ENCODE peak calls at places on chromosomes 3 and 15, in eight cellular contexts. V, O, N, I, L, S, F and R are unnamed samples.

GRCh38 chr15:31278056-31278445 is 48.6 kb upstream of the KLF13 start:
- DNase-seq in V (no peak), O (no peak), N (no peak), I (no peak), L (no peak), S (peak), F (no peak), R (peak)

GRCh38 chr3:191369081-191370010 is 39.0 kb upstream of the UTS2B start:
- DNase-seq in V (no peak), O (no peak), N (no peak), I (no peak), L (no peak), S (no peak), F (no peak), R (no peak)

GRCh38 chr15:66765478-66766281 is 63.6 kb downstream of the SMAD6 start:
- DNase-seq in V (no peak), O (no peak), N (peak), I (no peak), L (no peak), S (peak), F (peak), R (no peak)

GRCh38 chr15:57969355-57969754 is 96.2 kb downstream of the ALDH1A2 start:
- DNase-seq in V (no peak), O (no peak), N (no peak), I (no peak), L (peak), S (no peak), F (no peak), R (no peak)

GRCh38 chr3:37974121-37974927 is 16.3 kb upstream of the VILL start:
- DNase-seq in V (peak), O (peak), N (peak), I (no peak), L (peak), S (peak), F (no peak), R (peak)

GRCh38 chr3:174581551-174581950 is 277.6 kb upstream of the NAALADL2 start:
- DNase-seq in V (no peak), O (no peak), N (no peak), I (no peak), L (no peak), S (no peak), F (no peak), R (no peak)

GRCh38 chr15:47820047-47820779 is 102.9 kb downstream of the SEMA6D start:
- DNase-seq in V (no peak), O (no peak), N (no peak), I (no peak), L (no peak), S (no peak), F (no peak), R (no peak)

GRCh38 chr3:57006048-57006709 is 54.3 kb upstream of the SPATA12 start:
- DNase-seq in V (no peak), O (no peak), N (no peak), I (no peak), L (no peak), S (no peak), F (no peak), R (no peak)

GRCh38 chr3:33385423-33385822 is 54.8 kb downstream of the UBP1 start:
- DNase-seq in V (peak), O (no peak), N (no peak), I (no peak), L (no peak), S (no peak), F (no peak), R (no peak)

GRCh38 chr3:30604566-30604965 is 1.8 kb upstream of the TGFBR2 start:
- DNase-seq in V (no peak), O (no peak), N (no peak), I (no peak), L (no peak), S (no peak), F (no peak), R (no peak)

GRCh38 chr3:190855151-190855550 is 7.3 kb downstream of the GMNC start:
- DNase-seq in V (no peak), O (no peak), N (no peak), I (no peak), L (no peak), S (no peak), F (no peak), R (no peak)

GRCh38 chr3:4994144-4994730 is 15.0 kb downstream of the BHLHE40 start:
- DNase-seq in V (no peak), O (no peak), N (no peak), I (no peak), L (no peak), S (no peak), F (no peak), R (no peak)

GRCh38 chr3:190560284-190560895 is 46.5 kb downstream of the IL1RAP start:
- DNase-seq in V (no peak), O (no peak), N (no peak), I (no peak), L (peak), S (no peak), F (no peak), R (no peak)

GRCh38 chr3:106088270-106088669 is 219.5 kb upstream of the CBLB start:
- DNase-seq in V (no peak), O (no peak), N (no peak), I (no peak), L (no peak), S (no peak), F (no peak), R (no peak)

GRCh38 chr3:23430781-23431423 is 227.8 kb downstream of the UBE2E2 start:
- DNase-seq in V (no peak), O (no peak), N (no peak), I (no peak), L (no peak), S (no peak), F (no peak), R (no peak)

GRCh38 chr15:58981808-58982475 is 5.5 kb upstream of the RNF111 start:
- DNase-seq in V (no peak), O (no peak), N (no peak), I (no peak), L (no peak), S (no peak), F (no peak), R (no peak)

GRCh38 chr3:177772908-177773557 is 575.8 kb upstream of the TBL1XR1 start:
- DNase-seq in V (no peak), O (no peak), N (no peak), I (no peak), L (no peak), S (no peak), F (no peak), R (no peak)

GRCh38 chr3:148466143-148466542 is 231.6 kb upstream of the AGTR1 start:
- DNase-seq in V (no peak), O (no peak), N (no peak), I (no peak), L (no peak), S (no peak), F (peak), R (no peak)

GRCh38 chr3:11385908-11386307 is 113.7 kb downstream of the ATG7 start:
- DNase-seq in V (no peak), O (no peak), N (no peak), I (no peak), L (no peak), S (no peak), F (peak), R (no peak)

GRCh38 chr3:31043184-31043819 is 148.8 kb upstream of the GADL1 start:
- DNase-seq in V (no peak), O (no peak), N (no peak), I (no peak), L (no peak), S (no peak), F (no peak), R (no peak)

GRCh38 chr3:129429080-129429451 is 630 bp upstream of the EFCAB12 start:
- DNase-seq in V (no peak), O (no peak), N (no peak), I (no peak), L (no peak), S (no peak), F (no peak), R (no peak)

GRCh38 chr3:173501941-173502489 is 104.5 kb downstream of the NLGN1 start:
- DNase-seq in V (no peak), O (no peak), N (no peak), I (no peak), L (no peak), S (no peak), F (no peak), R (no peak)

GRCh38 chr15:47991376-47991775 is 129.4 kb upstream of the SLC24A5 start:
- DNase-seq in V (no peak), O (no peak), N (no peak), I (no peak), L (no peak), S (no peak), F (no peak), R (no peak)

GRCh38 chr15:44620081-44620480 is 43.4 kb downstream of the SPG11 start:
- DNase-seq in V (no peak), O (no peak), N (no peak), I (no peak), L (no peak), S (no peak), F (no peak), R (no peak)
- TF ChIP-seq CTCF in V (no peak), O (no peak), N (no peak), I (no peak), L (no peak), S (no peak), F (no peak), R (no peak)

GRCh38 chr15:100926258-100926657 is 7.1 kb downstream of the LRRK1 start:
- DNase-seq in V (no peak), O (no peak), N (peak), I (no peak), L (no peak), S (no peak), F (no peak), R (no peak)
- TF ChIP-seq CTCF in V (no peak), O (no peak), N (no peak), I (no peak), L (peak), S (no peak), F (peak), R (no peak)

GRCh38 chr3:45333549-45333948 is 54.8 kb upstream of the LARS2 start:
- DNase-seq in V (no peak), O (no peak), N (no peak), I (no peak), L (no peak), S (no peak), F (no peak), R (no peak)

GRCh38 chr3:45332493-45332892 is 55.9 kb upstream of the LARS2 start:
- DNase-seq in V (no peak), O (no peak), N (no peak), I (no peak), L (no peak), S (no peak), F (no peak), R (no peak)

GRCh38 chr3:45332901-45333407 is 55.4 kb upstream of the LARS2 start:
- DNase-seq in V (no peak), O (no peak), N (no peak), I (no peak), L (no peak), S (no peak), F (no peak), R (no peak)

GRCh38 chr3:45329779-45330305 is 58.5 kb upstream of the LARS2 start:
- DNase-seq in V (no peak), O (no peak), N (no peak), I (no peak), L (no peak), S (no peak), F (no peak), R (no peak)

DNA sequence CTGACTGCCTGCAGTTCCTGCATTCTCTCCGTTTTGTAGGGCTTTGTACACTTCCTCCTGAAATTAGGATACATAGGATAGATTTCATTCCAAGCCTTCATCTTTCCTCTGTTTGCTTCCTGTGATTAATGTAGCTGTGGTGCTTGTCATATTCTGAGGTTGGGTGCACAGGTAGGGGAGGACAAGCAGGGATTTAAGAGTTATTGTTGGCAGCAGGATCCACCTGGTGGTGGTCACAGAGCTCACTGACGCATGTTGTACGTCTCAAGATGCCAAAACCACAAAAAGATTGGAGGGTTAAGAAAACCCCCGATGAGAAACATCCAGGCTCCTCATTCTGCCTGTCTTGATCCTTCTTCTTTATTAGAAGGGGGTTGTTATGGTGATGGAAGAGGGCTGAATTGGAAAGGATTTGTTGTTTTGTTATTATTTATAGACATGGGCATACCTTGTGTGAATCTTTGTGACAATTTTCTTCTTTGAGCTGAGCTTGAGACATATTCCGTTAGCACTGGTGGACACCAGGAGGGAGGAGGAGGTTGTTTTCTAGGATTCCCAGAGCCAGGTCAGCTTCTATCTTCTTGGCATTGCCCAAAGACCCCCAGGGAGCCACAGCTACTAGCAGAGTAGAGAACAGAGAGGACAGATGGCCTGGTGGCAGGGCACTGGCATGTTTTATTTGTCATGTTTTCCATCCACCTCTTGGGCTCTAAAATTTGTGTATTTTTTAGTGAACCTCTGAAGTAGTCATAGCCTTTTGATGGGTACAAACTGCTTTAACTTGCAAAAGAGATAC is 57.7 kb upstream of the LARS2 start:
- DNase-seq in V (no peak), O (no peak), N (no peak), I (no peak), L (no peak), S (no peak), F (no peak), R (no peak)
- TF ChIP-seq CTCF in V (no peak), O (no peak), N (no peak), I (no peak), L (no peak), S (no peak), F (no peak), R (no peak)

GRCh38 chr3:12829404-12829803 is 12.0 kb downstream of the RPL32 start:
- DNase-seq in V (no peak), O (no peak), N (no peak), I (no peak), L (no peak), S (no peak), F (no peak), R (no peak)

GRCh38 chr3:12822725-12823373 is 18.5 kb downstream of the RPL32 start:
- DNase-seq in V (no peak), O (no peak), N (no peak), I (no peak), L (peak), S (no peak), F (no peak), R (no peak)

GRCh38 chr3:12828751-12829150 is 12.6 kb downstream of the RPL32 start:
- DNase-seq in V (no peak), O (no peak), N (no peak), I (no peak), L (no peak), S (no peak), F (no peak), R (no peak)

GRCh38 chr3:12818773-12819172 is 22.3 kb downstream of the CAND2 start:
- DNase-seq in V (no peak), O (no peak), N (no peak), I (no peak), L (no peak), S (no peak), F (no peak), R (no peak)

DNA sequence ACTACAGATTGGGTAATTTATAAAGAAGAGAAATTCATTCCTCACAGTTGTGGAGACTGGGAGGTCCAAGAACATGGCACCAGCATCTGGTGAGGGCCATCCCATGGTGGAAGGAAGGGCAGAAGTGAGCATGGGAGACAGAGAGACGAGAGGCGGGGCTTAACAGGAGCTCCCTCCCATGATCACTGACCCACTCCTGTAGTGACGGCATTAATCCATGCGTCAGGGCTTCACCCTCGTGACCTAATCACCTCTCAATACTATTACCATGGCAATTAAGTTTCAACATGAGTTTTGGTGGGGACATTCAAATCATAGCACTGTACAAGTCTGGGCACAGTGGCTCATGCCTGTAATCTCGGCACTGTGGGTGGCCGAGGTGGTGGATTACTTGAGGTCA is 17.1 kb downstream of the RPL32 start:
- DNase-seq in V (no peak), O (no peak), N (no peak), I (no peak), L (no peak), S (no peak), F (no peak), R (no peak)
- TF ChIP-seq CTCF in V (no peak), O (no peak), N (no peak), I (no peak), L (no peak), S (no peak), F (no peak), R (no peak)

GRCh38 chr3:160950954-160951353 is 154.2 kb downstream of the B3GALNT1 start:
- DNase-seq in V (no peak), O (no peak), N (no peak), I (no peak), L (no peak), S (no peak), F (no peak), R (no peak)

GRCh38 chr3:160953681-160954080 is 151.5 kb downstream of the B3GALNT1 start:
- DNase-seq in V (no peak), O (no peak), N (no peak), I (no peak), L (no peak), S (no peak), F (no peak), R (no peak)

GRCh38 chr3:160951677-160952487 is 153.3 kb downstream of the B3GALNT1 start:
- DNase-seq in V (no peak), O (no peak), N (no peak), I (no peak), L (no peak), S (no peak), F (no peak), R (no peak)

GRCh38 chr3:160956785-160957184 is 148.4 kb downstream of the B3GALNT1 start:
- DNase-seq in V (no peak), O (no peak), N (no peak), I (no peak), L (peak), S (no peak), F (no peak), R (no peak)
- TF ChIP-seq CTCF in V (no peak), O (no peak), N (no peak), I (peak), L (peak), S (no peak), F (peak), R (no peak)

GRCh38 chr15:75452968-75453702 is 1.6 kb upstream of the SIN3A start:
- DNase-seq in V (peak), O (peak), N (peak), I (peak), L (peak), S (peak), F (no peak), R (peak)
- TF ChIP-seq CTCF in V (no peak), O (no peak), N (no peak), I (no peak), L (peak), S (no peak), F (peak), R (no peak)

GRCh38 chr3:39278616-39278935 is 1.3 kb downstream of the CX3CR1 start:
- DNase-seq in V (no peak), O (no peak), N (no peak), I (no peak), L (no peak), S (no peak), F (no peak), R (no peak)

GRCh38 chr3:39277893-39278615 is 1.8 kb downstream of the CX3CR1 start:
- DNase-seq in V (no peak), O (no peak), N (no peak), I (no peak), L (no peak), S (no peak), F (no peak), R (no peak)

GRCh38 chr3:39280569-39280968 is 733 bp upstream of the CX3CR1 start:
- DNase-seq in V (no peak), O (no peak), N (no peak), I (peak), L (no peak), S (no peak), F (no peak), R (no peak)

GRCh38 chr3:39281533-39281932 is 1.7 kb upstream of the CX3CR1 start:
- DNase-seq in V (no peak), O (no peak), N (no peak), I (no peak), L (no peak), S (no peak), F (no peak), R (no peak)

DNA sequence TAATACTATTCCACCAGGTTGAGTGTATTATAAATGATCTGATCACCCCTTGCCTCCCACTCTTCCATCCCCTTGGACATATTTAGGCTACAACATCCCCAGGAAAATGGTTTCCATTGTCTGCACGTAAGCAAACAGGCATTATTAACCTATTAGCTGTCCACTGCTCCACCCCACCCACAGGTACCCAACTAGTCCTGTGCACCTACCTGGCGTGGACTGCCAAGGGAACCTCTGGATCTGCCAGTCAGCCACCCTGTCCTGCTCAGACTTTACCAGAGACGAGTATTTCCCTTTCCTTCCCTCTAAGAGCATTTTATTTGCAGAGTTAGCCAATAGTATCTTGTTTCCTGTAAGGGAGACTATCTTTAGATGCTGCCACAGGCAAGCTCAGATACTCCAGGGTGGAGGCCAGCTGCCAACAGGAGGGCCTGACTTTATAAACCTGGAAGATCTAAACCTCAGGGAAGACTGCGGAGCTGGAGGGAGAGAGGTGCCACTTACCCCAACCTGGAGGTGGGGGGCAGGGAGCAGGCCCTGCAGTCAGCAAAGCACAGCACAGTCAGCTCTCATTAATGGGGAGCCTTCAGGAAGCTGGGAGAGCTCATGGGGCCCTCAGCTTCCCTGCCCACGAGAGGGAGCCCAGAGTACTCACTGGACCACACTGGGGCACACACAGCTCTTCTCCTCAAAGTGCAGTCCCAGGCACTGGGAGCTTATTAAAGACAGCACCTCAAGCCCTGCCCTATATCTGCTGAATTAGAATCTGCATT is at the start of gene CX3CR1:
- DNase-seq in V (no peak), O (peak), N (no peak), I (no peak), L (peak), S (no peak), F (no peak), R (no peak)
- TF ChIP-seq CTCF in V (no peak), O (no peak), N (no peak), I (no peak), L (no peak), S (no peak), F (no peak), R (no peak)